ENCODE peak calls at places on chromosomes 2 and 18, in six cellular contexts. One of them, this sample, is unnamed.

GRCh38 chr2:163692081-163692480 is 43.7 kb downstream of the FIGN start:
- DNase-seq in GM10248: no peak
- DNase-seq in WERI-Rb-1: no peak
- DNase-seq in activated naive CD4-positive, alpha-beta T cell: no peak
- DNase-seq in caudate nucleus: no peak
- DNase-seq in stimulated activated CD4-positive, alpha-beta T cell treated with anti-CD3 and anti-CD28 coated beads, Interleukin-4, amount 100 ng/mL, for 4 hours: no peak
- DNase-seq in this sample: no peak

GRCh38 chr18:3067213-3068118 is 54.5 kb upstream of the LPIN2 start:
- DNase-seq in activated naive CD4-positive, alpha-beta T cell: no peak
- DNase-seq in caudate nucleus: no peak
- DNase-seq in stimulated activated CD4-positive, alpha-beta T cell treated with anti-CD3 and anti-CD28 coated beads, Interleukin-4, amount 100 ng/mL, for 4 hours: no peak
- DNase-seq in GM10248: no peak
- DNase-seq in WERI-Rb-1: no peak
- DNase-seq in this sample: no peak

GRCh38 chr2:46306320-46306719 is 9.1 kb downstream of the EPAS1 start:
- DNase-seq in stimulated activated CD4-positive, alpha-beta T cell treated with anti-CD3 and anti-CD28 coated beads, Interleukin-4, amount 100 ng/mL, for 4 hours: no peak
- DNase-seq in WERI-Rb-1: no peak
- DNase-seq in GM10248: no peak
- DNase-seq in caudate nucleus: no peak
- DNase-seq in activated naive CD4-positive, alpha-beta T cell: no peak
- DNase-seq in this sample: peak; percentile 75

GRCh38 chr2:109371481-109372170 is 242.1 kb downstream of the SEPTIN10 start:
- DNase-seq in activated naive CD4-positive, alpha-beta T cell: no peak
- DNase-seq in WERI-Rb-1: no peak
- DNase-seq in caudate nucleus: no peak
- DNase-seq in GM10248: no peak
- DNase-seq in stimulated activated CD4-positive, alpha-beta T cell treated with anti-CD3 and anti-CD28 coated beads, Interleukin-4, amount 100 ng/mL, for 4 hours: no peak
- DNase-seq in this sample: no peak

GRCh38 chr18:8978394-8978793 is 124.1 kb upstream of the NDUFV2 start:
- DNase-seq in activated naive CD4-positive, alpha-beta T cell: no peak
- DNase-seq in caudate nucleus: no peak
- DNase-seq in WERI-Rb-1: no peak
- DNase-seq in GM10248: no peak
- DNase-seq in stimulated activated CD4-positive, alpha-beta T cell treated with anti-CD3 and anti-CD28 coated beads, Interleukin-4, amount 100 ng/mL, for 4 hours: no peak
- DNase-seq in this sample: no peak

GRCh38 chr2:36965751-36966369 is 476 bp downstream of the STRN start:
- DNase-seq in caudate nucleus: no peak
- DNase-seq in activated naive CD4-positive, alpha-beta T cell: peak; percentile 49
- DNase-seq in WERI-Rb-1: peak; percentile 80
- DNase-seq in stimulated activated CD4-positive, alpha-beta T cell treated with anti-CD3 and anti-CD28 coated beads, Interleukin-4, amount 100 ng/mL, for 4 hours: peak; percentile 2
- DNase-seq in GM10248: peak; percentile 56
- DNase-seq in this sample: no peak

GRCh38 chr2:20524412-20525040 is 77.7 kb downstream of the RHOB start:
- DNase-seq in activated naive CD4-positive, alpha-beta T cell: no peak
- DNase-seq in caudate nucleus: peak; percentile 20
- DNase-seq in WERI-Rb-1: no peak
- DNase-seq in GM10248: peak; percentile 65
- DNase-seq in stimulated activated CD4-positive, alpha-beta T cell treated with anti-CD3 and anti-CD28 coated beads, Interleukin-4, amount 100 ng/mL, for 4 hours: no peak
- DNase-seq in this sample: no peak

GRCh38 chr2:36663851-36664715 is 32.4 kb upstream of the VIT start:
- DNase-seq in stimulated activated CD4-positive, alpha-beta T cell treated with anti-CD3 and anti-CD28 coated beads, Interleukin-4, amount 100 ng/mL, for 4 hours: no peak
- DNase-seq in WERI-Rb-1: peak; percentile 54
- DNase-seq in activated naive CD4-positive, alpha-beta T cell: no peak
- DNase-seq in caudate nucleus: no peak
- DNase-seq in GM10248: peak; percentile 49
- DNase-seq in this sample: no peak

GRCh38 chr18:47882641-47883040 is 47.8 kb downstream of the SMAD2 start:
- DNase-seq in GM10248: no peak
- DNase-seq in activated naive CD4-positive, alpha-beta T cell: no peak
- DNase-seq in caudate nucleus: no peak
- DNase-seq in stimulated activated CD4-positive, alpha-beta T cell treated with anti-CD3 and anti-CD28 coated beads, Interleukin-4, amount 100 ng/mL, for 4 hours: no peak
- DNase-seq in WERI-Rb-1: no peak
- DNase-seq in this sample: no peak

GRCh38 chr2:232330068-232330999 is 48.2 kb upstream of the ALPP start:
- DNase-seq in caudate nucleus: no peak
- DNase-seq in stimulated activated CD4-positive, alpha-beta T cell treated with anti-CD3 and anti-CD28 coated beads, Interleukin-4, amount 100 ng/mL, for 4 hours: no peak
- DNase-seq in activated naive CD4-positive, alpha-beta T cell: no peak
- DNase-seq in WERI-Rb-1: no peak
- DNase-seq in GM10248: no peak
- DNase-seq in this sample: no peak

GRCh38 chr2:151299940-151300539 is 10.6 kb upstream of the NMI start:
- DNase-seq in caudate nucleus: no peak
- DNase-seq in GM10248: peak; percentile 25
- DNase-seq in WERI-Rb-1: no peak
- DNase-seq in stimulated activated CD4-positive, alpha-beta T cell treated with anti-CD3 and anti-CD28 coated beads, Interleukin-4, amount 100 ng/mL, for 4 hours: no peak
- DNase-seq in activated naive CD4-positive, alpha-beta T cell: no peak
- DNase-seq in this sample: no peak

GRCh38 chr18:49843778-49844625 is 30.7 kb upstream of the ACAA2 start:
- DNase-seq in stimulated activated CD4-positive, alpha-beta T cell treated with anti-CD3 and anti-CD28 coated beads, Interleukin-4, amount 100 ng/mL, for 4 hours: no peak
- DNase-seq in WERI-Rb-1: no peak
- DNase-seq in caudate nucleus: no peak
- DNase-seq in GM10248: no peak
- DNase-seq in activated naive CD4-positive, alpha-beta T cell: no peak
- DNase-seq in this sample: no peak

GRCh38 chr2:10532631-10533101 is 84.5 kb upstream of the ODC1 start:
- DNase-seq in WERI-Rb-1: peak; percentile 6
- DNase-seq in stimulated activated CD4-positive, alpha-beta T cell treated with anti-CD3 and anti-CD28 coated beads, Interleukin-4, amount 100 ng/mL, for 4 hours: no peak
- DNase-seq in activated naive CD4-positive, alpha-beta T cell: no peak
- DNase-seq in caudate nucleus: no peak
- DNase-seq in GM10248: no peak
- DNase-seq in this sample: no peak

GRCh38 chr2:201127570-201127969 is 11.6 kb downstream of the CFLAR start:
- DNase-seq in GM10248: no peak
- DNase-seq in caudate nucleus: no peak
- DNase-seq in WERI-Rb-1: no peak
- DNase-seq in activated naive CD4-positive, alpha-beta T cell: no peak
- DNase-seq in stimulated activated CD4-positive, alpha-beta T cell treated with anti-CD3 and anti-CD28 coated beads, Interleukin-4, amount 100 ng/mL, for 4 hours: peak; percentile 64
- DNase-seq in this sample: no peak

GRCh38 chr2:18309188-18309587 is 251.3 kb downstream of the RDH14 start:
- DNase-seq in GM10248: no peak
- DNase-seq in stimulated activated CD4-positive, alpha-beta T cell treated with anti-CD3 and anti-CD28 coated beads, Interleukin-4, amount 100 ng/mL, for 4 hours: no peak
- DNase-seq in WERI-Rb-1: no peak
- DNase-seq in activated naive CD4-positive, alpha-beta T cell: no peak
- DNase-seq in caudate nucleus: no peak
- DNase-seq in this sample: no peak

GRCh38 chr18:8797206-8797605 is 91.8 kb downstream of the MTCL1 start:
- DNase-seq in GM10248: no peak
- DNase-seq in caudate nucleus: no peak
- DNase-seq in WERI-Rb-1: no peak
- DNase-seq in stimulated activated CD4-positive, alpha-beta T cell treated with anti-CD3 and anti-CD28 coated beads, Interleukin-4, amount 100 ng/mL, for 4 hours: no peak
- DNase-seq in activated naive CD4-positive, alpha-beta T cell: no peak
- DNase-seq in this sample: no peak

GRCh38 chr18:44552706-44553105 is 128.0 kb upstream of the SETBP1 start:
- DNase-seq in GM10248: no peak
- DNase-seq in activated naive CD4-positive, alpha-beta T cell: no peak
- DNase-seq in stimulated activated CD4-positive, alpha-beta T cell treated with anti-CD3 and anti-CD28 coated beads, Interleukin-4, amount 100 ng/mL, for 4 hours: no peak
- DNase-seq in WERI-Rb-1: no peak
- DNase-seq in caudate nucleus: no peak
- DNase-seq in this sample: no peak

GRCh38 chr2:15591692-15592463 is at the start of gene DDX1:
- DNase-seq in activated naive CD4-positive, alpha-beta T cell: peak; percentile 81
- DNase-seq in stimulated activated CD4-positive, alpha-beta T cell treated with anti-CD3 and anti-CD28 coated beads, Interleukin-4, amount 100 ng/mL, for 4 hours: peak; percentile 82
- DNase-seq in WERI-Rb-1: peak; percentile 88
- DNase-seq in GM10248: peak; percentile 91
- DNase-seq in caudate nucleus: peak; percentile 83
- DNase-seq in this sample: no peak

GRCh38 chr18:46416706-46417638 is 240.0 kb downstream of the LOXHD1 start:
- DNase-seq in GM10248: no peak
- DNase-seq in caudate nucleus: no peak
- DNase-seq in stimulated activated CD4-positive, alpha-beta T cell treated with anti-CD3 and anti-CD28 coated beads, Interleukin-4, amount 100 ng/mL, for 4 hours: no peak
- DNase-seq in WERI-Rb-1: no peak
- DNase-seq in activated naive CD4-positive, alpha-beta T cell: no peak
- DNase-seq in this sample: no peak

GRCh38 chr18:4016391-4017049 is 438.6 kb downstream of the DLGAP1 start:
- DNase-seq in activated naive CD4-positive, alpha-beta T cell: no peak
- DNase-seq in caudate nucleus: no peak
- DNase-seq in GM10248: no peak
- DNase-seq in stimulated activated CD4-positive, alpha-beta T cell treated with anti-CD3 and anti-CD28 coated beads, Interleukin-4, amount 100 ng/mL, for 4 hours: no peak
- DNase-seq in WERI-Rb-1: no peak
- DNase-seq in this sample: no peak

GRCh38 chr18:7789853-7790552 is 222.9 kb downstream of the PTPRM start:
- DNase-seq in caudate nucleus: no peak
- DNase-seq in activated naive CD4-positive, alpha-beta T cell: no peak
- DNase-seq in WERI-Rb-1: peak; percentile 63
- DNase-seq in GM10248: no peak
- DNase-seq in stimulated activated CD4-positive, alpha-beta T cell treated with anti-CD3 and anti-CD28 coated beads, Interleukin-4, amount 100 ng/mL, for 4 hours: no peak
- DNase-seq in this sample: no peak

This sample was measured in NCI-H1436 treated with DMSO at 0.1 percent for 48 hours.